ENCODE peak calls at places on chromosomes 1 and 21, in six cellular contexts. One of them, this sample, is unnamed.

GRCh38 chr1:164631751-164632150 is 72.8 kb downstream of the PBX1 start:
- DNase-seq in epithelial cell of esophagus: no peak
- DNase-seq in type B pancreatic cell: no peak
- DNase-seq in CD4-positive, alpha-beta T cell: no peak
- DNase-seq in astrocyte: no peak
- DNase-seq in RWPE1: no peak
- DNase-seq in this sample: no peak

GRCh38 chr1:236010443-236010842 is 54.4 kb downstream of the NID1 start:
- DNase-seq in epithelial cell of esophagus: no peak
- DNase-seq in type B pancreatic cell: no peak
- DNase-seq in CD4-positive, alpha-beta T cell: no peak
- DNase-seq in astrocyte: no peak
- DNase-seq in RWPE1: no peak
- DNase-seq in this sample: no peak

GRCh38 chr1:7218210-7218832 is 433.1 kb downstream of the CAMTA1 start:
- DNase-seq in epithelial cell of esophagus: peak; percentile 35
- DNase-seq in type B pancreatic cell: no peak
- DNase-seq in CD4-positive, alpha-beta T cell: no peak
- DNase-seq in astrocyte: peak; percentile 7
- DNase-seq in RWPE1: peak; percentile 55
- DNase-seq in this sample: no peak

GRCh38 chr1:145990249-145991097 is 5.9 kb downstream of the TXNIP start:
- DNase-seq in epithelial cell of esophagus: no peak
- DNase-seq in type B pancreatic cell: no peak
- DNase-seq in CD4-positive, alpha-beta T cell: no peak
- DNase-seq in astrocyte: no peak
- DNase-seq in RWPE1: no peak
- DNase-seq in this sample: peak; percentile 44

GRCh38 chr1:87295720-87296119 is 33.0 kb upstream of the LMO4 start:
- DNase-seq in epithelial cell of esophagus: no peak
- DNase-seq in type B pancreatic cell: no peak
- DNase-seq in CD4-positive, alpha-beta T cell: no peak
- DNase-seq in astrocyte: no peak
- DNase-seq in RWPE1: no peak
- DNase-seq in this sample: no peak

GRCh38 chr1:222071313-222071886 is 329.5 kb upstream of the DUSP10 start:
- DNase-seq in epithelial cell of esophagus: no peak
- DNase-seq in type B pancreatic cell: no peak
- DNase-seq in CD4-positive, alpha-beta T cell: no peak
- DNase-seq in astrocyte: peak; percentile 77
- DNase-seq in RWPE1: no peak
- DNase-seq in this sample: no peak

GRCh38 chr1:67716800-67717199 is 31.8 kb downstream of the GADD45A start:
- DNase-seq in epithelial cell of esophagus: peak; percentile 96
- DNase-seq in type B pancreatic cell: no peak
- DNase-seq in CD4-positive, alpha-beta T cell: no peak
- DNase-seq in astrocyte: no peak
- DNase-seq in RWPE1: peak; percentile 48
- DNase-seq in this sample: peak; percentile 35

GRCh38 chr1:116910379-116911165 is 856 bp downstream of the PTGFRN start:
- DNase-seq in epithelial cell of esophagus: peak; percentile 43
- DNase-seq in type B pancreatic cell: peak; percentile 75
- DNase-seq in CD4-positive, alpha-beta T cell: peak; percentile 15
- DNase-seq in astrocyte: no peak
- DNase-seq in RWPE1: peak; percentile 41
- DNase-seq in this sample: no peak

GRCh38 chr1:9317072-9317471 is 24.4 kb downstream of the SPSB1 start:
- DNase-seq in epithelial cell of esophagus: no peak
- DNase-seq in type B pancreatic cell: no peak
- DNase-seq in CD4-positive, alpha-beta T cell: no peak
- DNase-seq in astrocyte: no peak
- DNase-seq in RWPE1: no peak
- DNase-seq in this sample: no peak

GRCh38 chr1:6420594-6421042 is 899 bp upstream of the HES2 start:
- DNase-seq in epithelial cell of esophagus: no peak
- DNase-seq in type B pancreatic cell: no peak
- DNase-seq in CD4-positive, alpha-beta T cell: no peak
- DNase-seq in astrocyte: no peak
- DNase-seq in RWPE1: no peak
- DNase-seq in this sample: no peak

GRCh38 chr1:21622466-21623315 is 46.5 kb downstream of the RAP1GAP start:
- DNase-seq in epithelial cell of esophagus: peak; percentile 56
- DNase-seq in type B pancreatic cell: no peak
- DNase-seq in CD4-positive, alpha-beta T cell: peak; percentile 22
- DNase-seq in astrocyte: no peak
- DNase-seq in RWPE1: peak; percentile 88
- DNase-seq in this sample: no peak

GRCh38 chr1:225818229-225818628 is 8.3 kb downstream of the EPHX1 start:
- DNase-seq in epithelial cell of esophagus: no peak
- DNase-seq in type B pancreatic cell: no peak
- DNase-seq in CD4-positive, alpha-beta T cell: no peak
- DNase-seq in astrocyte: no peak
- DNase-seq in RWPE1: no peak
- DNase-seq in this sample: no peak

GRCh38 chr1:31196685-31197084 is 43.0 kb downstream of the NKAIN1 start:
- DNase-seq in epithelial cell of esophagus: peak; percentile 71
- DNase-seq in type B pancreatic cell: no peak
- DNase-seq in CD4-positive, alpha-beta T cell: no peak
- DNase-seq in astrocyte: peak; percentile 39
- DNase-seq in RWPE1: peak; percentile 21
- DNase-seq in this sample: peak; percentile 39

GRCh38 chr1:22662318-22662717 is 9.3 kb downstream of the C1QB start:
- DNase-seq in epithelial cell of esophagus: no peak
- DNase-seq in type B pancreatic cell: no peak
- DNase-seq in CD4-positive, alpha-beta T cell: no peak
- DNase-seq in astrocyte: no peak
- DNase-seq in RWPE1: peak; percentile 27
- DNase-seq in this sample: no peak

GRCh38 chr1:117646007-117646913 is 40.4 kb downstream of the TENT5C start:
- DNase-seq in epithelial cell of esophagus: no peak
- DNase-seq in type B pancreatic cell: no peak
- DNase-seq in CD4-positive, alpha-beta T cell: no peak
- DNase-seq in astrocyte: no peak
- DNase-seq in RWPE1: no peak
- DNase-seq in this sample: peak; percentile 87

GRCh38 chr1:180956028-180956640 is 43.4 kb downstream of the KIAA1614 start:
- DNase-seq in epithelial cell of esophagus: no peak
- DNase-seq in type B pancreatic cell: no peak
- DNase-seq in CD4-positive, alpha-beta T cell: no peak
- DNase-seq in astrocyte: no peak
- DNase-seq in RWPE1: no peak
- DNase-seq in this sample: no peak

GRCh38 chr1:78839704-78840277 is 166.7 kb downstream of the ADGRL4 start:
- DNase-seq in epithelial cell of esophagus: peak; percentile 58
- DNase-seq in type B pancreatic cell: no peak
- DNase-seq in CD4-positive, alpha-beta T cell: no peak
- DNase-seq in astrocyte: no peak
- DNase-seq in RWPE1: peak; percentile 40
- DNase-seq in this sample: no peak
- TF ChIP-seq CTCF in epithelial cell of esophagus: peak; percentile 59
- TF ChIP-seq CTCF in type B pancreatic cell: peak; percentile 93
- TF ChIP-seq CTCF in CD4-positive, alpha-beta T cell: peak; percentile 71
- TF ChIP-seq CTCF in astrocyte: peak; percentile 73
- TF ChIP-seq CTCF in RWPE1: peak; percentile 78
- TF ChIP-seq CTCF in this sample: peak; percentile 46

GRCh38 chr1:1306070-1306660 is 1.6 kb downstream of the ACAP3 start:
- DNase-seq in epithelial cell of esophagus: no peak
- DNase-seq in type B pancreatic cell: no peak
- DNase-seq in CD4-positive, alpha-beta T cell: no peak
- DNase-seq in astrocyte: no peak
- DNase-seq in RWPE1: no peak
- DNase-seq in this sample: no peak
- TF ChIP-seq CTCF in epithelial cell of esophagus: peak; percentile 7
- TF ChIP-seq CTCF in type B pancreatic cell: peak; percentile 20
- TF ChIP-seq CTCF in CD4-positive, alpha-beta T cell: no peak
- TF ChIP-seq CTCF in astrocyte: no peak
- TF ChIP-seq CTCF in RWPE1: no peak
- TF ChIP-seq CTCF in this sample: no peak

GRCh38 chr1:218364028-218364710 is 19.0 kb downstream of the TGFB2 start:
- DNase-seq in epithelial cell of esophagus: no peak
- DNase-seq in type B pancreatic cell: no peak
- DNase-seq in CD4-positive, alpha-beta T cell: no peak
- DNase-seq in astrocyte: peak; percentile 75
- DNase-seq in RWPE1: no peak
- DNase-seq in this sample: no peak

GRCh38 chr1:218363141-218363540 is 18.0 kb downstream of the TGFB2 start:
- DNase-seq in epithelial cell of esophagus: no peak
- DNase-seq in type B pancreatic cell: no peak
- DNase-seq in CD4-positive, alpha-beta T cell: no peak
- DNase-seq in astrocyte: no peak
- DNase-seq in RWPE1: no peak
- DNase-seq in this sample: peak; percentile 52

GRCh38 chr1:218357893-218358232 is 12.7 kb downstream of the TGFB2 start:
- DNase-seq in epithelial cell of esophagus: no peak
- DNase-seq in type B pancreatic cell: no peak
- DNase-seq in CD4-positive, alpha-beta T cell: no peak
- DNase-seq in astrocyte: no peak
- DNase-seq in RWPE1: no peak
- DNase-seq in this sample: no peak

GRCh38 chr1:218362418-218363076 is 17.4 kb downstream of the TGFB2 start:
- DNase-seq in epithelial cell of esophagus: no peak
- DNase-seq in type B pancreatic cell: no peak
- DNase-seq in CD4-positive, alpha-beta T cell: no peak
- DNase-seq in astrocyte: no peak
- DNase-seq in RWPE1: no peak
- DNase-seq in this sample: no peak

GRCh38 chr1:218361298-218362065 is 16.3 kb downstream of the TGFB2 start:
- DNase-seq in epithelial cell of esophagus: peak; percentile 45
- DNase-seq in type B pancreatic cell: no peak
- DNase-seq in CD4-positive, alpha-beta T cell: no peak
- DNase-seq in astrocyte: no peak
- DNase-seq in RWPE1: no peak
- DNase-seq in this sample: no peak
- TF ChIP-seq CTCF in epithelial cell of esophagus: peak; percentile 33
- TF ChIP-seq CTCF in type B pancreatic cell: peak; percentile 73
- TF ChIP-seq CTCF in CD4-positive, alpha-beta T cell: no peak
- TF ChIP-seq CTCF in astrocyte: peak; percentile 58
- TF ChIP-seq CTCF in RWPE1: peak; percentile 32
- TF ChIP-seq CTCF in this sample: no peak

DNA sequence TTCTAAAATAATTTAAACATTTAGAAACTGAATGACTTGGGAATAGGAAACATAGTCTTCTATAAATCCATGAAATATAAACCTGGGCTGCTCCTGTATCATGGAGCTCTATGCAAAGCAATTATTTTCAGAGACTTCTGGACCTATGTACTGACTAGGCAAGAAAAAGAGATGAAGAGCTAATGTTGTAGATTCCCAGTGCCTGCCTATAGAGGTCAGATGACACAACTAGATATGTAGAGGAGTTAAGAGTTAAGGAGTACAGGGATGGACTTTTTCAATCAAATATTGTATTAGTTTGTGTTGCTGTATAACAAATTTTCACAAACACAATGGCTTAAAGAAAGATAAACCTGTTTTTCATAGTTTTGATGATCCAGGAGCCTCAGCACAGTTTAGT is 1434.5 kb downstream of the KCNT2 start:
- DNase-seq in epithelial cell of esophagus: no peak
- DNase-seq in type B pancreatic cell: no peak
- DNase-seq in CD4-positive, alpha-beta T cell: no peak
- DNase-seq in astrocyte: no peak
- DNase-seq in RWPE1: no peak
- DNase-seq in this sample: no peak
- TF ChIP-seq CTCF in epithelial cell of esophagus: no peak
- TF ChIP-seq CTCF in type B pancreatic cell: no peak
- TF ChIP-seq CTCF in CD4-positive, alpha-beta T cell: no peak
- TF ChIP-seq CTCF in astrocyte: no peak
- TF ChIP-seq CTCF in RWPE1: no peak
- TF ChIP-seq CTCF in this sample: no peak

DNA sequence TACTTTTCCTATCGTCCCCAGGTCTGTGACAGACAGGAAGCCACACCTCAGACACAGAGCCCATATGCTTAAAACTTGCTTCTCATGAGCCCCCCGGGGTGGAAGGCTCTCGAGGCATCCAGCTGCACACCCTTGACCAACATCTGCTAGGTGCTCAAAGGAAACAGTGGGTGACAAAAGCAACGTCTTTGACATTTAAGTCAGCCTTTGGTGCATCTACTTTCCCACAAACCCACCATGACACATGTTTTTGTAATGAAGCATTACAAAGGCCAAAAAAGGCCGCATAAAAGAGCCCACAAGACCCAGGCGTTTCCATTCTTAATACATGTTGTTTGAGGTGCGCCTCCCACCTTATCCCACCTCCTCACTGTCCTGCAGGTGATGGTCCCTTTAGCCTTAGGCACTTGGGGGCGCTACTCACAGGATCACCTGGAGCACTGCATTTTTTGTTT is 11.8 kb upstream of the FASLG start:
- DNase-seq in epithelial cell of esophagus: no peak
- DNase-seq in type B pancreatic cell: no peak
- DNase-seq in CD4-positive, alpha-beta T cell: no peak
- DNase-seq in astrocyte: peak; percentile 55
- DNase-seq in RWPE1: no peak
- DNase-seq in this sample: no peak
- TF ChIP-seq CTCF in epithelial cell of esophagus: no peak
- TF ChIP-seq CTCF in type B pancreatic cell: no peak
- TF ChIP-seq CTCF in CD4-positive, alpha-beta T cell: no peak
- TF ChIP-seq CTCF in astrocyte: no peak
- TF ChIP-seq CTCF in RWPE1: no peak
- TF ChIP-seq CTCF in this sample: no peak

GRCh38 chr21:38134084-38134873 is 122.5 kb upstream of the KCNJ15 start:
- DNase-seq in epithelial cell of esophagus: peak; percentile 45
- DNase-seq in type B pancreatic cell: no peak
- DNase-seq in CD4-positive, alpha-beta T cell: no peak
- DNase-seq in astrocyte: no peak
- DNase-seq in RWPE1: no peak
- DNase-seq in this sample: no peak
- TF ChIP-seq CTCF in epithelial cell of esophagus: no peak
- TF ChIP-seq CTCF in type B pancreatic cell: no peak
- TF ChIP-seq CTCF in CD4-positive, alpha-beta T cell: no peak
- TF ChIP-seq CTCF in astrocyte: no peak
- TF ChIP-seq CTCF in RWPE1: no peak
- TF ChIP-seq CTCF in this sample: no peak

GRCh38 chr1:91503975-91504530 is 3.4 kb downstream of the CDC7 start:
- DNase-seq in epithelial cell of esophagus: no peak
- DNase-seq in type B pancreatic cell: no peak
- DNase-seq in CD4-positive, alpha-beta T cell: no peak
- DNase-seq in astrocyte: no peak
- DNase-seq in RWPE1: no peak
- DNase-seq in this sample: no peak

GRCh38 chr1:91502138-91502881 is 1.7 kb downstream of the CDC7 start:
- DNase-seq in epithelial cell of esophagus: no peak
- DNase-seq in type B pancreatic cell: no peak
- DNase-seq in CD4-positive, alpha-beta T cell: no peak
- DNase-seq in astrocyte: no peak
- DNase-seq in RWPE1: no peak
- DNase-seq in this sample: no peak

GRCh38 chr1:91503332-91503900 is 2.8 kb downstream of the CDC7 start:
- DNase-seq in epithelial cell of esophagus: no peak
- DNase-seq in type B pancreatic cell: no peak
- DNase-seq in CD4-positive, alpha-beta T cell: no peak
- DNase-seq in astrocyte: no peak
- DNase-seq in RWPE1: no peak
- DNase-seq in this sample: no peak

GRCh38 chr1:91501527-91501859 is 842 bp downstream of the CDC7 start:
- DNase-seq in epithelial cell of esophagus: peak; percentile 48
- DNase-seq in type B pancreatic cell: no peak
- DNase-seq in CD4-positive, alpha-beta T cell: no peak
- DNase-seq in astrocyte: peak; percentile 40
- DNase-seq in RWPE1: peak; percentile 52
- DNase-seq in this sample: no peak

GRCh38 chr1:91502882-91503184 is 2.2 kb downstream of the CDC7 start:
- DNase-seq in epithelial cell of esophagus: no peak
- DNase-seq in type B pancreatic cell: no peak
- DNase-seq in CD4-positive, alpha-beta T cell: no peak
- DNase-seq in astrocyte: peak; percentile 24
- DNase-seq in RWPE1: no peak
- DNase-seq in this sample: no peak
- TF ChIP-seq CTCF in epithelial cell of esophagus: no peak
- TF ChIP-seq CTCF in type B pancreatic cell: peak; percentile 41
- TF ChIP-seq CTCF in CD4-positive, alpha-beta T cell: no peak
- TF ChIP-seq CTCF in astrocyte: peak; percentile 28
- TF ChIP-seq CTCF in RWPE1: no peak
- TF ChIP-seq CTCF in this sample: no peak

GRCh38 chr1:220113136-220113695 is 19.3 kb downstream of the IARS2 start:
- DNase-seq in epithelial cell of esophagus: peak; percentile 49
- DNase-seq in type B pancreatic cell: no peak
- DNase-seq in CD4-positive, alpha-beta T cell: no peak
- DNase-seq in astrocyte: no peak
- DNase-seq in RWPE1: peak; percentile 60
- DNase-seq in this sample: no peak
- TF ChIP-seq CTCF in epithelial cell of esophagus: peak; percentile 66
- TF ChIP-seq CTCF in type B pancreatic cell: peak; percentile 74
- TF ChIP-seq CTCF in CD4-positive, alpha-beta T cell: peak; percentile 69
- TF ChIP-seq CTCF in astrocyte: peak; percentile 59
- TF ChIP-seq CTCF in RWPE1: peak; percentile 52
- TF ChIP-seq CTCF in this sample: peak; percentile 41

This sample was measured in gastrocnemius medialis.